ENCODE peak calls at places on chromosomes 4 and X, in four cellular contexts. P is H1, T is K562, D is HepG2. U is an unnamed sample.

GRCh38 chr4:84966382-84967291 is at the start of gene WDFY3:
- DNase-seq in P (peak), T (peak), D (peak), U (peak)

GRCh38 chrX:69085826-69086225 is 79.4 kb downstream of the PJA1 start:
- DNase-seq in P (no peak), T (no peak), D (no peak), U (no peak)

GRCh38 chr4:1172971-1173757 is 781 bp upstream of the SPON2 start:
- DNase-seq in P (no peak), T (no peak), D (peak), U (no peak)

GRCh38 chrX:150569155-150569477 is 695 bp downstream of the MTM1 start:
- DNase-seq in P (no peak), T (no peak), D (no peak), U (no peak)

GRCh38 chrX:68695206-68695845 is 47.9 kb downstream of the STARD8 start:
- DNase-seq in P (no peak), T (no peak), D (no peak), U (no peak)

GRCh38 chr4:8646296-8647093 is 53.9 kb downstream of the CPZ start:
- DNase-seq in P (no peak), T (no peak), D (no peak), U (no peak)

GRCh38 chr4:86845593-86845992 is 3.6 kb downstream of the SLC10A6 start:
- DNase-seq in P (no peak), T (no peak), D (no peak), U (peak)

GRCh38 chr4:8005033-8005808 is 65.6 kb upstream of the AFAP1 start:
- DNase-seq in P (no peak), T (no peak), D (no peak), U (no peak)

GRCh38 chrX:8201896-8202331 is 30.8 kb upstream of the VCX2 start:
- DNase-seq in P (no peak), T (no peak), D (no peak), U (no peak)

GRCh38 chrX:11647048-11647650 is 18.6 kb downstream of the ARHGAP6 start:
- DNase-seq in P (no peak), T (no peak), D (no peak), U (no peak)

GRCh38 chr4:168522371-168522770 is 25.5 kb downstream of the PALLD start:
- DNase-seq in P (no peak), T (no peak), D (no peak), U (no peak)

GRCh38 chrX:40462797-40463196 is 118.0 kb upstream of the ATP6AP2 start:
- DNase-seq in P (no peak), T (no peak), D (no peak), U (no peak)

GRCh38 chr4:128571747-128572146 is 237.8 kb upstream of the JADE1 start:
- DNase-seq in P (no peak), T (no peak), D (no peak), U (peak)

GRCh38 chrX:46617906-46618305 is 44.3 kb downstream of the CHST7 start:
- DNase-seq in P (no peak), T (no peak), D (no peak), U (no peak)

GRCh38 chrX:149513713-149514427 is 8.8 kb upstream of the IDS start:
- DNase-seq in P (no peak), T (no peak), D (no peak), U (peak)

GRCh38 chr4:2831611-2832308 is 11.9 kb upstream of the ADD1 start:
- DNase-seq in P (no peak), T (no peak), D (no peak), U (no peak)

GRCh38 chr4:96913437-96914075 is 1073.7 kb downstream of the PDHA2 start:
- DNase-seq in P (no peak), T (no peak), D (no peak), U (no peak)

GRCh38 chrX:78104447-78105176 is 564 bp downstream of the PGK1 start:
- DNase-seq in P (no peak), T (peak), D (peak), U (peak)

GRCh38 chr4:102439835-102440234 is 61.3 kb upstream of the NFKB1 start:
- DNase-seq in P (no peak), T (peak), D (peak), U (peak)

GRCh38 chr4:81754169-81754568 is 282.5 kb upstream of the RASGEF1B start:
- DNase-seq in P (no peak), T (no peak), D (no peak), U (no peak)

GRCh38 chr4:89438102-89438831 is 130.7 kb upstream of the GPRIN3 start:
- DNase-seq in P (peak), T (peak), D (peak), U (peak)

GRCh38 chr4:175671491-175671934 is 140.6 kb downstream of the GPM6A start:
- DNase-seq in P (no peak), T (no peak), D (no peak), U (no peak)

GRCh38 chrX:149908308-149908707 is 21.1 kb upstream of the HSFX4 start:
- DNase-seq in P (no peak), T (no peak), D (no peak), U (no peak)

GRCh38 chr4:48031802-48032525 is 15.4 kb downstream of the NIPAL1 start:
- DNase-seq in P (no peak), T (no peak), D (no peak), U (no peak)

GRCh38 chrX:117990438-117990837 is 126.2 kb downstream of the KLHL13 start:
- DNase-seq in P (no peak), T (no peak), D (no peak), U (no peak)

GRCh38 chr4:98261291-98262271 is at the start of gene RAP1GDS1:
- DNase-seq in P (no peak), T (peak), D (peak), U (peak)

GRCh38 chr4:38805530-38806145 is 1.0 kb upstream of the TLR1 start:
- DNase-seq in P (no peak), T (no peak), D (no peak), U (peak)

GRCh38 chrX:143437439-143437838 is 79.8 kb downstream of the SPANXN3 start:
- DNase-seq in P (no peak), T (no peak), D (no peak), U (no peak)

GRCh38 chrX:24347871-24348270 is 12.6 kb upstream of the SUPT20HL1 start:
- DNase-seq in P (no peak), T (no peak), D (no peak), U (peak)

GRCh38 chr4:101865501-101866062 is 75.1 kb downstream of the BANK1 start:
- DNase-seq in P (no peak), T (no peak), D (peak), U (no peak)

GRCh38 chr4:8342651-8343050 is 73.1 kb downstream of the HTRA3 start:
- DNase-seq in P (no peak), T (no peak), D (no peak), U (no peak)

GRCh38 chr4:185931375-185931774 is 119.4 kb upstream of the SORBS2 start:
- DNase-seq in P (no peak), T (no peak), D (no peak), U (no peak)

GRCh38 chr4:74018771-74019170 is 19.7 kb downstream of the CXCL3 start:
- DNase-seq in P (no peak), T (no peak), D (no peak), U (peak)

GRCh38 chr4:73019462-73020047 is 50.0 kb downstream of the COX18 start:
- DNase-seq in P (no peak), T (peak), D (peak), U (peak)

GRCh38 chr4:24729041-24729730 is 66.2 kb upstream of the SOD3 start:
- DNase-seq in P (no peak), T (no peak), D (no peak), U (no peak)

GRCh38 chrX:70452143-70452733 is 7.6 kb downstream of the DLG3 start:
- DNase-seq in P (no peak), T (peak), D (peak), U (peak)

GRCh38 chr4:167838686-167839085 is 253.7 kb upstream of the ANXA10 start:
- DNase-seq in P (no peak), T (no peak), D (no peak), U (no peak)

GRCh38 chr4:185018834-185019450 is 652 bp downstream of the HELT start:
- DNase-seq in P (no peak), T (no peak), D (no peak), U (no peak)

GRCh38 chr4:112214397-112215264 is 17.0 kb upstream of the AP1AR start:
- DNase-seq in P (no peak), T (peak), D (peak), U (peak)

GRCh38 chr4:37693030-37693429 is 6.9 kb upstream of the RELL1 start:
- DNase-seq in P (no peak), T (no peak), D (no peak), U (no peak)
- TF ChIP-seq JUN in P (no peak), T (no peak), D (no peak), U (no peak)

GRCh38 chr4:36243355-36244256 is 708 bp downstream of the ARAP2 start:
- DNase-seq in P (no peak), T (peak), D (no peak), U (no peak)
- TF ChIP-seq EZH2 in P (no peak), T (no peak), D (no peak), U (no peak)

DNA sequence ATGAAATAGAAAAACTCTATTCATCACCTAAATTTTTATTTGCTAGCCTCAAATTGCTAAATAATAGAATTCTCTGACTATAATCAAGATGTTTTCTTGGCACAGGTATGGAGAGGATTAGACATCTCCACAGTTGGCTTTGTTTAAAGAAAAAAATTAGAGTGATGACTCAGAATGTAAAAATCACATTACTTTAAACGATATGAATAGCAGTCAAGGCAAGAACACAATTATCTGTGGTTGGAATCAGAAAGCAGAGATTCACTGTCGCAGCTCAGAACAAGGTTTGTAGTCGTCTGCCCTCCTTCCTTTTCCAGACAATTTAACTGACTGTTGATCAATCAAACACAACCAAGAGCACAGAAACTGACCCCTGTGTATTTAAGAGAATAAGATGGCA is 32.2 kb upstream of the CCKAR start:
- DNase-seq in P (no peak), T (no peak), D (no peak), U (no peak)
- TF ChIP-seq JUN in P (no peak), T (no peak), D (no peak), U (no peak)

DNA sequence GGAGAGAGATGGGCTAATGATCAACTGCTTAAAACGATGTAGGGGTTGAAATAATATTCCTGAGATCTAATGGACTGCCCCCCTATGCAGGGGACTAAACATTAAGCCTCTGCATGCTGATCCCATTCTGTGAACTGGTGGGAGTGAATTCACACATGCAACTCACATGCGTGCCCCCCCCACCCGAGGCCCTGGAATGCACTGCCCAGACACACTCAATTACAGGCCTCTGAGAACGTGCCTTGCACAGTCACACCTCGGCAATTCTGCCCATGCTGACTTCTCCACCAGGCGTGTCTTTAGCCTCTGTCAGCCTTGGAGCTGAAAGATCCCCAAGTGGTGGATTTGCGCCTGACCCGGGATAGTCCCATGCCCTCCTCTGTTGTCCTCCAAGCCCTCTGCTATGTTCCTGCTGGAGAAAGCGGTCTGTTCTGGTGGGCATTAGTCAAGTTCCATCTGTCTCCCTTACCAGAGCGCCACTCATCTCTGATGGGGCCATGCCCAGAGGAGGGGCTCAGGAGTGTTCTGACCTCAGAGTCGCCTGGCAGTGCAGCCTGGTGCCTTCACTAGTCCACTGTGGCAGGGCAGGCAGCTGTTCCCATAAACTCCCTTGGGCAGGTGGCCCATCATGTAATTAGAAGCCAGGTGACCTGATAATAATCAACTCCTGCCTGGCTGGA is 86.5 kb downstream of the DRD5 start:
- DNase-seq in P (no peak), T (no peak), D (no peak), U (no peak)
- TF ChIP-seq EZH2 in P (no peak), T (no peak), D (no peak), U (no peak)